ENCODE peak calls at places on chromosomes 3 and 15, in seven cellular contexts. L is NCI-H510A treated with DMSO at 0.1 percent for 48 hours; D is fibroblast of pulmonary artery; O is Daoy; Y is stimulated activated naive CD8-positive, alpha-beta T cell treated with anti-CD3 and anti-CD28 coated beads, Interleukin-15, amount 100 ng/mL, for 72 hours; G is RWPE2; S is fibroblast of gingiva. A is an unnamed sample.

GRCh38 chr15:52186651-52187486 is 4.3 kb downstream of the GNB5 start:
- DNase-seq in G (no peak), Y (no peak), L (no peak), O (no peak), D (no peak), S (no peak), A (no peak)

GRCh38 chr15:52069559-52069958 is 43.0 kb downstream of the BCL2L10 start:
- DNase-seq in G (no peak), D (no peak), S (no peak), Y (no peak), O (no peak), L (no peak), A (no peak)

GRCh38 chr3:81003008-81003407 is 758.4 kb downstream of the GBE1 start:
- DNase-seq in L (no peak), O (no peak), D (no peak), S (no peak), G (no peak), Y (no peak), A (no peak)

GRCh38 chr3:151182349-151183079 is 20.5 kb downstream of the GPR171 start:
- DNase-seq in G (no peak), L (no peak), Y (no peak), O (no peak), D (no peak), S (no peak), A (no peak)

GRCh38 chr3:178536271-178537079 is at the start of gene KCNMB2:
- DNase-seq in O (peak; percentile 23), D (peak; percentile 29), L (peak; percentile 67), S (no peak), Y (no peak), G (no peak), A (no peak)

GRCh38 chr15:48681274-48681840 is 35.8 kb upstream of the FBN1 start:
- DNase-seq in G (no peak), S (no peak), Y (no peak), L (no peak), D (peak; percentile 74), O (peak; percentile 54), A (no peak)

GRCh38 chr3:184761120-184761841 is 49.4 kb upstream of the MAGEF1 start:
- DNase-seq in O (no peak), L (no peak), Y (no peak), D (peak; percentile 84), S (peak; percentile 74), G (no peak), A (no peak)

GRCh38 chr3:59608356-59608755 is 558.5 kb upstream of the CFAP20DC start:
- DNase-seq in Y (no peak), O (no peak), G (no peak), S (no peak), D (no peak), L (peak; percentile 87), A (no peak)

GRCh38 chr3:149245738-149246451 is 24.3 kb upstream of the CP start:
- DNase-seq in Y (no peak), D (peak; percentile 56), G (no peak), O (peak; percentile 72), S (peak; percentile 60), L (peak; percentile 7), A (no peak)

GRCh38 chr3:16910207-16910606 is 25.5 kb downstream of the PLCL2 start:
- DNase-seq in Y (no peak), L (no peak), G (no peak), D (no peak), S (no peak), O (no peak), A (no peak)

GRCh38 chr15:77823736-77824135 is 191.0 kb upstream of the LINGO1 start:
- DNase-seq in G (no peak), S (no peak), D (no peak), Y (no peak), O (no peak), L (no peak), A (no peak)

GRCh38 chr15:81293728-81294500 is 30.0 kb downstream of the STARD5 start:
- DNase-seq in L (no peak), G (no peak), S (no peak), O (no peak), Y (peak; percentile 81), D (no peak), A (peak; percentile 85)

GRCh38 chr3:49276475-49277356 is at the start of gene C3orf62:
- DNase-seq in O (peak; percentile 82), Y (peak; percentile 55), G (peak; percentile 82), S (peak; percentile 87), L (no peak), D (peak; percentile 84), A (peak; percentile 96)

GRCh38 chr15:74144153-74144775 is 13.9 kb downstream of the ISLR2 start:
- DNase-seq in O (peak; percentile 41), G (no peak), S (no peak), Y (no peak), D (no peak), L (peak; percentile 23), A (no peak)

GRCh38 chr3:70519005-70519404 is 206.6 kb upstream of the MDFIC2 start:
- DNase-seq in Y (no peak), O (no peak), D (no peak), L (no peak), S (no peak), G (no peak), A (no peak)

GRCh38 chr3:81245505-81245904 is 515.9 kb downstream of the GBE1 start:
- DNase-seq in Y (no peak), D (peak; percentile 16), G (no peak), S (no peak), O (no peak), L (no peak), A (no peak)

GRCh38 chr3:126448893-126449180 is 26.9 kb downstream of the ZXDC start:
- DNase-seq in S (no peak), O (no peak), L (no peak), G (no peak), Y (no peak), D (no peak), A (no peak)

GRCh38 chr3:132284756-132285619 is 32.2 kb upstream of the ACP3 start:
- DNase-seq in O (no peak), G (no peak), S (no peak), Y (no peak), D (no peak), L (no peak), A (no peak)

GRCh38 chr15:45703670-45704328 is 69.0 kb downstream of the SQOR start:
- DNase-seq in L (no peak), G (no peak), D (no peak), S (no peak), Y (peak; percentile 4), O (no peak), A (no peak)

GRCh38 chr3:37026851-37027250 is 33.5 kb downstream of the MLH1 start:
- DNase-seq in Y (no peak), O (no peak), L (no peak), S (no peak), G (no peak), D (no peak), A (no peak)

GRCh38 chr15:94655249-94655648 is 423.9 kb downstream of the MCTP2 start:
- DNase-seq in L (no peak), G (no peak), S (no peak), O (no peak), Y (no peak), D (no peak), A (no peak)

GRCh38 chr3:111531446-111531845 is 10.6 kb upstream of the CD96 start:
- DNase-seq in G (no peak), D (peak; percentile 63), S (no peak), Y (no peak), O (peak; percentile 17), L (no peak), A (no peak)

GRCh38 chr3:150890831-150891230 is 14.4 kb downstream of the MINDY4B start:
- DNase-seq in O (no peak), Y (no peak), D (no peak), L (no peak), G (no peak), S (no peak), A (no peak)

GRCh38 chr3:125146601-125147490 is 65.7 kb downstream of the SLC12A8 start:
- DNase-seq in Y (no peak), O (no peak), G (no peak), D (no peak), L (no peak), S (no peak), A (no peak)

GRCh38 chr3:127784865-127785710 is 37.2 kb downstream of the MGLL start:
- DNase-seq in D (no peak), O (no peak), G (peak; percentile 24), L (peak; percentile 70), Y (no peak), S (no peak), A (no peak)

GRCh38 chr15:80183886-80184285 is 31.1 kb downstream of the FAH start:
- DNase-seq in O (no peak), D (peak; percentile 20), G (no peak), Y (no peak), S (no peak), L (no peak), A (no peak)

GRCh38 chr3:149532463-149533180 is 58.1 kb downstream of the TM4SF4 start:
- DNase-seq in Y (no peak), O (peak; percentile 18), L (no peak), S (no peak), G (no peak), D (no peak), A (no peak)

GRCh38 chr3:4418156-4418555 is 48.9 kb downstream of the SUMF1 start:
- DNase-seq in G (no peak), O (peak; percentile 12), Y (no peak), D (no peak), S (no peak), L (no peak), A (no peak)

A was measured in mesenteric fat pad.